ENCODE peak calls at places on chromosome 12, in nine cellular contexts. T, Y, N, W, F, L, U, E and I are unnamed samples.
A peak's percentile ranks its signal among the peaks of the same experiment; 100 is the strongest.

GRCh38 chr12:47742253-47742825 is 16.3 kb downstream of the RAPGEF3 start:
- DNase-seq in U (peak; percentile 41), L (peak; percentile 13), E (peak; percentile 66), F (peak; percentile 63), T (no peak), W (no peak), Y (peak; percentile 70), N (peak; percentile 17), I (peak; percentile 42)

GRCh38 chr12:124605150-124605549 is 37.7 kb upstream of the NCOR2 start:
- DNase-seq in F (no peak), L (no peak), E (no peak), N (no peak), W (no peak), U (no peak), T (peak; percentile 16), Y (no peak), I (no peak)

GRCh38 chr12:27780612-27781408 is 774 bp upstream of the MANSC4 start:
- DNase-seq in F (no peak), U (peak; percentile 60), W (peak; percentile 41), Y (peak; percentile 50), L (no peak), E (no peak), T (no peak), N (no peak), I (no peak)

GRCh38 chr12:22287056-22287455 is 47.5 kb downstream of the ST8SIA1 start:
- DNase-seq in F (no peak), T (no peak), L (no peak), W (no peak), E (no peak), U (no peak), N (no peak), Y (no peak), I (no peak)

GRCh38 chr12:44314007-44314500 is 478.2 kb downstream of the TMEM117 start:
- DNase-seq in E (no peak), T (no peak), L (no peak), N (no peak), W (no peak), U (no peak), F (no peak), Y (no peak), I (no peak)

GRCh38 chr12:105555556-105555973 is 225.1 kb downstream of the C12orf75 start:
- DNase-seq in N (no peak), U (no peak), L (no peak), F (no peak), Y (peak; percentile 16), T (no peak), E (no peak), W (no peak), I (no peak)

GRCh38 chr12:44253338-44253856 is 417.5 kb downstream of the TMEM117 start:
- DNase-seq in Y (no peak), T (no peak), F (no peak), E (no peak), L (no peak), W (no peak), N (no peak), U (no peak), I (no peak)

GRCh38 chr12:124921200-124922008 is 7.0 kb upstream of the UBC start:
- DNase-seq in L (no peak), Y (peak; percentile 67), F (peak; percentile 51), E (no peak), N (no peak), U (peak; percentile 82), T (no peak), W (peak; percentile 50), I (peak; percentile 64)

GRCh38 chr12:110717037-110717436 is 25.7 kb downstream of the PPP1CC start:
- DNase-seq in F (no peak), U (no peak), N (no peak), Y (no peak), E (no peak), T (no peak), L (no peak), W (no peak), I (no peak)

GRCh38 chr12:56358836-56359532 is 923 bp downstream of the STAT2 start:
- DNase-seq in F (no peak), N (peak; percentile 51), U (peak; percentile 89), T (no peak), Y (no peak), L (no peak), W (no peak), E (peak; percentile 63), I (peak; percentile 47)

GRCh38 chr12:89278862-89279261 is 73.4 kb downstream of the DUSP6 start:
- DNase-seq in L (no peak), U (no peak), Y (no peak), T (no peak), N (no peak), E (no peak), F (no peak), W (no peak), I (no peak)

GRCh38 chr12:31923063-31923412 is 36.2 kb upstream of the RESF1 start:
- DNase-seq in F (no peak), W (no peak), U (no peak), N (no peak), Y (no peak), T (no peak), L (no peak), E (no peak), I (no peak)